ENCODE peak calls at places on chromosomes 7 and 10, in six cellular contexts. M is mesenchymal stem cell, D is IMR-90, R is neuronal stem cell, L is mesendoderm, C is H9. N is an unnamed sample.

GRCh38 chr7:45203947-45204445 is 46.4 kb downstream of the RAMP3 start:
- DNase-seq in M (peak), D (peak), R (no peak), L (no peak), C (no peak), N (no peak)

GRCh38 chr10:97916586-97916985 is 66.9 kb downstream of the GOLGA7B start:
- DNase-seq in M (no peak), D (no peak), R (no peak), L (no peak), C (no peak), N (no peak)

GRCh38 chr7:108285018-108285368 is 154.8 kb upstream of the LAMB4 start:
- DNase-seq in M (no peak), D (no peak), R (no peak), L (no peak), C (no peak), N (no peak)

GRCh38 chr10:34598972-34599371 is 216.1 kb downstream of the PARD3 start:
- DNase-seq in M (peak), D (peak), R (no peak), L (no peak), C (no peak), N (no peak)

GRCh38 chr7:29255199-29255838 is 60.7 kb downstream of the CHN2 start:
- DNase-seq in M (peak), D (no peak), R (no peak), L (no peak), C (no peak), N (no peak)

GRCh38 chr7:620052-620451 is 100.4 kb upstream of the PDGFA start:
- DNase-seq in M (peak), D (peak), R (no peak), L (peak), C (no peak), N (no peak)

GRCh38 chr7:34748244-34749039 is 90.4 kb downstream of the NPSR1 start:
- DNase-seq in M (peak), D (peak), R (no peak), L (peak), C (peak), N (no peak)

GRCh38 chr10:78963074-78964034 is 105.4 kb upstream of the ZMIZ1 start:
- DNase-seq in M (no peak), D (no peak), R (no peak), L (peak), C (no peak), N (no peak)

GRCh38 chr7:69527706-69528105 is 70.6 kb upstream of the AUTS2 start:
- DNase-seq in M (no peak), D (no peak), R (no peak), L (no peak), C (no peak), N (no peak)

GRCh38 chr7:23467731-23468720 is 2.3 kb downstream of the IGF2BP3 start:
- DNase-seq in M (peak), D (peak), R (peak), L (peak), C (peak), N (no peak)

GRCh38 chr7:90825779-90826178 is 229.7 kb downstream of the CDK14 start:
- DNase-seq in M (no peak), D (peak), R (no peak), L (no peak), C (no peak), N (no peak)

GRCh38 chr7:93889261-93889660 is 1.3 kb downstream of the TFPI2 start:
- DNase-seq in M (peak), D (peak), R (no peak), L (no peak), C (no peak), N (no peak)

GRCh38 chr7:87507446-87507845 is 32.0 kb upstream of the ABCB4 start:
- DNase-seq in M (no peak), D (no peak), R (no peak), L (peak), C (no peak), N (no peak)

GRCh38 chr7:26500749-26501352 is 209.2 kb downstream of the SNX10 start:
- DNase-seq in M (peak), D (peak), R (no peak), L (peak), C (no peak), N (no peak)

GRCh38 chr10:69901022-69901421 is 99.3 kb downstream of the COL13A1 start:
- DNase-seq in M (peak), D (no peak), R (no peak), L (no peak), C (no peak), N (no peak)

DNA sequence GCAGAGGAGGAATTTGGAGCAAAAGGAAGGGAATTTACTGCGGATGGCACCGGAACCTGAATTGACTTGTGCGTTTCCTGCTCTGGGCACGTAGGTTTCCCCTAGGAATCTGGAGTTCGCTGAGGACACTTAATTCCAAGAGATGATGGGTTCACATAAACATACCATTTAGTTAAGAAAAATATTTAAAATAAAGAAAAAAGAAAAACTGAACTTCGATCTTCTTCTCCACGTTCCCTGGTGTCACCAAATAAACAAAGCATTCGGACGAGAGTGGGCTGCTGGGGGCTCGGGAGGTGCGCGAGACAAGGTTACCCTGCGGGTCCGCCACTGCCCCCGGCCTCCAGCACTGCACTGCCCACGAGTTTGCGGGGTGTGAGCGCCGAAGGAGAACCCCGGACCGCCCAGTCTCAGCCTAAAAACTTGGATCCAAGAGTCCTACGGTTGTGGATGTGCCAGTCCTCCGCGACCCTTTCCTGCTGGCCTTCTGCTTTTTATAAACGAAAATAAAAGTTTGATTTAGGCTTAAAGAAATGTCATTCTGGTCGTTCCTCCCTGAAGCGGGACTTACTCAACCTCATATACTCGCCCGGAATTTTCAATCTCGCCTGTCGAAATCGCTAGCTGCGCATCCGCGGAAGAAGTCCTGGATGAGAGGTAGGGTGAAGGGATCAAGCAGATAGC is 30.3 kb downstream of the SKIDA1 start:
- DNase-seq in M (peak), D (peak), R (no peak), L (peak), C (no peak), N (no peak)
- H2BK15ac ChIP-seq in M (no peak), D (no peak), R (peak), L (no peak), C (no peak), N (peak)

GRCh38 chr10:122269097-122269687 is 1.9 kb upstream of the BTBD16 start:
- DNase-seq in M (no peak), D (no peak), R (no peak), L (no peak), C (no peak), N (no peak)
- H2BK15ac ChIP-seq in M (no peak), D (no peak), R (no peak), L (no peak), C (no peak), N (no peak)

DNA sequence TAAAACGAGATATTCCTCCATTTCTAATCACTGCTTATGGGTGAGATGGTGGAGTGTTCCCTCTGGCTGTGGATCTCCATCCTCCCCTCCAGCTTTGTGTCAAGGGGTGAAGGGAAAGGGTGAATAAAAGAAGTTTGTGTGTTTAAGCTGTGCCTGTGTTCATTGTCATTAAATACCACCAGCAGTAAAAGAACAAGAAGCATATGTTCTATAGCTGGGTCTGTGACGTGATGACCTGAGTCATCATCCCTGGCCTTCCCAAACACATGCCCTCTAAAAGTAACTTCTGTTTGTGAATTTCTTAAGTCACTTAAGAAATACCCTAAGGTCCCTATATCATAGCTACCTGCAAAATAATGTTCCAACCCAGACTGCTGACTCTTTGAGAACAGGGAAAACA is 104.9 kb downstream of the PPP1R17 start:
- DNase-seq in M (peak), D (peak), R (no peak), L (no peak), C (no peak), N (no peak)
- H2BK15ac ChIP-seq in M (no peak), D (no peak), R (no peak), L (no peak), C (no peak), N (no peak)

GRCh38 chr7:121048195-121048594 is 59.7 kb downstream of the CPED1 start:
- DNase-seq in M (no peak), D (no peak), R (no peak), L (no peak), C (no peak), N (no peak)
- H2BK15ac ChIP-seq in M (no peak), D (no peak), R (no peak), L (no peak), C (no peak), N (no peak)

DNA sequence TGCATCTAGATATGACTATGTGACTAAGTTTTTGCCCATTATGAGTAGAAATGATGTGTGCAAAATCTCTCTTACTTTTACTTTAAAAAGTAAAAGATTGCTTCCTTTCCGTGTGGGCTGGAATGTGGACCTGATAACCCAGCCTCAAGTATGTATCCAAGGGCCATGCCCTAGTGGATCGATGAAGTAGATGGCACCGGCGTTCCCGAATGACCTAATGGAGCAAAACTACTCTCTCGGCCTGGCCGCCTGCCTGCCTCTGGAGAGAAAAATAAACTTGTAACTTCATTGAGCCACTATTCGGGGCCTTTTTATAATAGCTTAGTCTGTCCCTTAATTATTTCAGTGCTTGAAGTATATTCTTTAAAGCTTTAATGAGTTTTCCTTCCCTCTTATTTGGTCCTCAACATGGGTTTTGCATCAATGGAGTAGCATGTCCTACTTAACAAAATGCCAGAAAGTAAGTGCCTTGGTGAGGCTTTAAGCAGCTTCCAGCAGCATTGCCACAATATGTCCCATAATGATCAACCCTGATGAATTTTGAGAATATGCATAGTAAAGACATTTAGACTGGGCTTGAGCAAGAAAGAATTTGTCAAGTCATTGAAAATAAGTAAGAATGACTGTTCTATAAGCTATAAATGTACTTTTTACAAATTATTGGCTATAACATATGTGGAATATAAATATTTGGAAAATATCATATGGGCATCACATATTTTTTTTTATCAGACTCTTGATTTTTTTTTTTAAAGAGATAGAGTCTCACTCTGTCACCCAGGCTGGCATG is 61.4 kb downstream of the PLXDC2 start:
- DNase-seq in M (no peak), D (no peak), R (no peak), L (no peak), C (no peak), N (no peak)
- H2BK15ac ChIP-seq in M (no peak), D (no peak), R (no peak), L (no peak), C (no peak), N (no peak)

GRCh38 chr7:37709631-37710509 is 26.3 kb downstream of the GPR141 start:
- DNase-seq in M (no peak), D (no peak), R (no peak), L (no peak), C (no peak), N (no peak)

GRCh38 chr7:37713613-37714012 is 30.0 kb downstream of the GPR141 start:
- DNase-seq in M (no peak), D (no peak), R (no peak), L (no peak), C (no peak), N (no peak)

GRCh38 chr7:37719077-37719476 is 35.5 kb downstream of the GPR141 start:
- DNase-seq in M (no peak), D (no peak), R (no peak), L (no peak), C (no peak), N (no peak)

GRCh38 chr7:37718585-37718984 is 35.0 kb downstream of the GPR141 start:
- DNase-seq in M (no peak), D (no peak), R (no peak), L (no peak), C (no peak), N (no peak)

DNA sequence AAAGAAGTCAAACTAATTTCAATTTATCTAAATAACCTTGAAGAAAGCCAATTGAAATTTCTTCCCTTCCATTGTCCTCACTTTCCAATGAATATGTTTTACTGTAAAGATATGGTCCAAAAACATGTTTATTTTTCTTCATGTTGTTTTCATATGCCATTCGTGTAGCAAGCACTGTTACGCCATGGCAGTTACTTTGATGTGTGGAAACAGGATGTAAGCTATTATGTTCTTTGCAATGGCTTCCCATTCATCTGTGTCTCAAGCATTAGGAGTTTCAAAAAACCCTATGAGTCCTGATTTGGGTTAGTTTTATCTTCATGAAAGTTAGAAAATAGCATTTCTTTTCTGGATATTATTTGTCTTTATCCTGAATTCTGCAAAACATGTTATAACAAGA is 31.0 kb downstream of the GPR141 start:
- DNase-seq in M (no peak), D (no peak), R (no peak), L (no peak), C (no peak), N (no peak)
- H2BK15ac ChIP-seq in M (no peak), D (no peak), R (no peak), L (no peak), C (no peak), N (no peak)

GRCh38 chr10:67663449-67664087 is 32.4 kb downstream of the CTNNA3 start:
- DNase-seq in M (no peak), D (no peak), R (no peak), L (no peak), C (peak), N (no peak)
- H2BK15ac ChIP-seq in M (no peak), D (no peak), R (no peak), L (no peak), C (no peak), N (no peak)

N was measured in H1.